ENCODE peak calls at places on chromosomes 11 and 22, in seven cellular contexts. One of them, this sample, is unnamed.

GRCh38 chr22:20028855-20029549 is 8.1 kb downstream of the TANGO2 start:
- DNase-seq in foreskin fibroblast: no peak
- DNase-seq in RPMI8226: no peak
- DNase-seq in fibroblast of villous mesenchyme: no peak
- DNase-seq in KBM-7: no peak
- DNase-seq in COR-L47: no peak
- DNase-seq in HuH-7: no peak
- DNase-seq in this sample: no peak

GRCh38 chr22:19709063-19709769 is 5.1 kb upstream of the SEPTIN5 start:
- DNase-seq in foreskin fibroblast: no peak
- DNase-seq in RPMI8226: no peak
- DNase-seq in fibroblast of villous mesenchyme: peak
- DNase-seq in KBM-7: no peak
- DNase-seq in COR-L47: no peak
- DNase-seq in HuH-7: no peak
- DNase-seq in this sample: peak

GRCh38 chr22:22143448-22143847 is 101.1 kb upstream of the VPREB1 start:
- DNase-seq in foreskin fibroblast: no peak
- DNase-seq in RPMI8226: no peak
- DNase-seq in fibroblast of villous mesenchyme: no peak
- DNase-seq in KBM-7: no peak
- DNase-seq in COR-L47: no peak
- DNase-seq in HuH-7: no peak
- DNase-seq in this sample: no peak

GRCh38 chr11:95788921-95789505 is 569 bp downstream of the FAM76B start:
- DNase-seq in foreskin fibroblast: peak
- DNase-seq in RPMI8226: peak
- DNase-seq in fibroblast of villous mesenchyme: peak
- DNase-seq in KBM-7: peak
- DNase-seq in COR-L47: peak
- DNase-seq in HuH-7: peak
- DNase-seq in this sample: peak

GRCh38 chr11:2445107-2445947 is 519 bp downstream of the KCNQ1 start:
- DNase-seq in foreskin fibroblast: no peak
- DNase-seq in RPMI8226: peak
- DNase-seq in fibroblast of villous mesenchyme: no peak
- DNase-seq in KBM-7: peak
- DNase-seq in COR-L47: no peak
- DNase-seq in HuH-7: no peak
- DNase-seq in this sample: no peak

GRCh38 chr11:100961633-100962032 is 168.0 kb downstream of the PGR start:
- DNase-seq in foreskin fibroblast: no peak
- DNase-seq in RPMI8226: no peak
- DNase-seq in fibroblast of villous mesenchyme: no peak
- DNase-seq in KBM-7: no peak
- DNase-seq in COR-L47: no peak
- DNase-seq in HuH-7: no peak
- DNase-seq in this sample: no peak

GRCh38 chr11:844693-845644 is 2.3 kb downstream of the TSPAN4 start:
- DNase-seq in foreskin fibroblast: peak
- DNase-seq in RPMI8226: peak
- DNase-seq in fibroblast of villous mesenchyme: peak
- DNase-seq in KBM-7: peak
- DNase-seq in COR-L47: no peak
- DNase-seq in HuH-7: peak
- DNase-seq in this sample: peak

GRCh38 chr11:32752001-32752400 is 42.5 kb downstream of the CCDC73 start:
- DNase-seq in foreskin fibroblast: no peak
- DNase-seq in RPMI8226: no peak
- DNase-seq in fibroblast of villous mesenchyme: no peak
- DNase-seq in KBM-7: no peak
- DNase-seq in COR-L47: no peak
- DNase-seq in HuH-7: no peak
- DNase-seq in this sample: no peak

GRCh38 chr11:112255075-112255739 is 5.5 kb downstream of the PLET1 start:
- DNase-seq in foreskin fibroblast: peak
- DNase-seq in RPMI8226: no peak
- DNase-seq in fibroblast of villous mesenchyme: peak
- DNase-seq in KBM-7: peak
- DNase-seq in COR-L47: no peak
- DNase-seq in HuH-7: no peak
- DNase-seq in this sample: peak

GRCh38 chr11:76628408-76628947 is 42.1 kb downstream of the LRRC32 start:
- DNase-seq in foreskin fibroblast: no peak
- DNase-seq in RPMI8226: no peak
- DNase-seq in fibroblast of villous mesenchyme: no peak
- DNase-seq in KBM-7: no peak
- DNase-seq in COR-L47: no peak
- DNase-seq in HuH-7: no peak
- DNase-seq in this sample: no peak

GRCh38 chr11:131136476-131136875 is 220.2 kb upstream of the SNX19 start:
- DNase-seq in foreskin fibroblast: peak
- DNase-seq in RPMI8226: no peak
- DNase-seq in fibroblast of villous mesenchyme: no peak
- DNase-seq in KBM-7: no peak
- DNase-seq in COR-L47: no peak
- DNase-seq in HuH-7: no peak
- DNase-seq in this sample: no peak

GRCh38 chr11:110518809-110519514 is 89.2 kb downstream of the FDX1 start:
- DNase-seq in foreskin fibroblast: no peak
- DNase-seq in RPMI8226: no peak
- DNase-seq in fibroblast of villous mesenchyme: peak
- DNase-seq in KBM-7: no peak
- DNase-seq in COR-L47: no peak
- DNase-seq in HuH-7: no peak
- DNase-seq in this sample: no peak

GRCh38 chr22:29780781-29781676 is 13.9 kb downstream of the UQCR10 start:
- DNase-seq in foreskin fibroblast: peak
- DNase-seq in RPMI8226: peak
- DNase-seq in fibroblast of villous mesenchyme: peak
- DNase-seq in KBM-7: no peak
- DNase-seq in COR-L47: no peak
- DNase-seq in HuH-7: no peak
- DNase-seq in this sample: no peak